ENCODE peak calls at places on chromosomes 12 and 14, in five cellular contexts. One of them, this sample, is unnamed.

GRCh38 chr14:77458249-77458950 is 507 bp downstream of the AHSA1 start:
- DNase-seq in astrocyte of the spinal cord: peak; percentile 9
- DNase-seq in keratinocyte: no peak
- DNase-seq in foreskin fibroblast: no peak
- DNase-seq in tibial nerve: peak; percentile 15
- DNase-seq in this sample: no peak

GRCh38 chr14:96279564-96279963 is 23.6 kb downstream of the BDKRB1 start:
- DNase-seq in astrocyte of the spinal cord: no peak
- DNase-seq in keratinocyte: no peak
- DNase-seq in foreskin fibroblast: no peak
- DNase-seq in tibial nerve: no peak
- DNase-seq in this sample: no peak

GRCh38 chr12:6376079-6376941 is 947 bp upstream of the SCNN1A start:
- DNase-seq in astrocyte of the spinal cord: peak; percentile 68
- DNase-seq in keratinocyte: peak; percentile 67
- DNase-seq in foreskin fibroblast: peak; percentile 76
- DNase-seq in tibial nerve: no peak
- DNase-seq in this sample: no peak

GRCh38 chr14:100776681-100777365 is 49.1 kb upstream of the MEG3 start:
- DNase-seq in astrocyte of the spinal cord: no peak
- DNase-seq in keratinocyte: no peak
- DNase-seq in foreskin fibroblast: no peak
- DNase-seq in tibial nerve: no peak
- DNase-seq in this sample: no peak

GRCh38 chr12:75951399-75952228 is 80.0 kb downstream of the PHLDA1 start:
- DNase-seq in astrocyte of the spinal cord: no peak
- DNase-seq in keratinocyte: no peak
- DNase-seq in foreskin fibroblast: no peak
- DNase-seq in tibial nerve: no peak
- DNase-seq in this sample: no peak

GRCh38 chr12:79634957-79635471 is 55.8 kb downstream of the PAWR start:
- DNase-seq in astrocyte of the spinal cord: peak; percentile 54
- DNase-seq in keratinocyte: peak; percentile 61
- DNase-seq in foreskin fibroblast: no peak
- DNase-seq in tibial nerve: no peak
- DNase-seq in this sample: no peak

GRCh38 chr12:130482448-130482847 is 144.8 kb downstream of the PIWIL1 start:
- DNase-seq in astrocyte of the spinal cord: no peak
- DNase-seq in keratinocyte: no peak
- DNase-seq in foreskin fibroblast: no peak
- DNase-seq in tibial nerve: no peak
- DNase-seq in this sample: no peak

GRCh38 chr14:20748439-20748838 is 2.8 kb downstream of the EDDM3A start:
- DNase-seq in astrocyte of the spinal cord: no peak
- DNase-seq in keratinocyte: no peak
- DNase-seq in foreskin fibroblast: no peak
- DNase-seq in tibial nerve: no peak
- DNase-seq in this sample: no peak

GRCh38 chr14:46063872-46064271 is 587.7 kb downstream of the RPL10L start:
- DNase-seq in astrocyte of the spinal cord: no peak
- DNase-seq in keratinocyte: no peak
- DNase-seq in foreskin fibroblast: no peak
- DNase-seq in tibial nerve: no peak
- DNase-seq in this sample: no peak

GRCh38 chr12:68565391-68565903 is 45.3 kb upstream of the RAP1B start:
- DNase-seq in astrocyte of the spinal cord: peak; percentile 79
- DNase-seq in keratinocyte: no peak
- DNase-seq in foreskin fibroblast: peak; percentile 86
- DNase-seq in tibial nerve: no peak
- DNase-seq in this sample: no peak

GRCh38 chr12:26711569-26711968 is 121.4 kb downstream of the ITPR2 start:
- DNase-seq in astrocyte of the spinal cord: no peak
- DNase-seq in keratinocyte: no peak
- DNase-seq in foreskin fibroblast: no peak
- DNase-seq in tibial nerve: no peak
- DNase-seq in this sample: no peak

GRCh38 chr12:27105746-27106536 is 23.6 kb upstream of the C12orf71 start:
- DNase-seq in astrocyte of the spinal cord: no peak
- DNase-seq in keratinocyte: no peak
- DNase-seq in foreskin fibroblast: no peak
- DNase-seq in tibial nerve: no peak
- DNase-seq in this sample: no peak

GRCh38 chr12:25655702-25656101 is 102.6 kb upstream of the LMNTD1 start:
- DNase-seq in astrocyte of the spinal cord: no peak
- DNase-seq in keratinocyte: no peak
- DNase-seq in foreskin fibroblast: no peak
- DNase-seq in tibial nerve: no peak
- DNase-seq in this sample: no peak

GRCh38 chr12:31362115-31362758 is 36.3 kb upstream of the SINHCAF start:
- DNase-seq in astrocyte of the spinal cord: no peak
- DNase-seq in keratinocyte: no peak
- DNase-seq in foreskin fibroblast: no peak
- DNase-seq in tibial nerve: no peak
- DNase-seq in this sample: no peak

GRCh38 chr14:37931998-37932397 is 275.7 kb upstream of the SSTR1 start:
- DNase-seq in astrocyte of the spinal cord: no peak
- DNase-seq in keratinocyte: no peak
- DNase-seq in foreskin fibroblast: peak; percentile 54
- DNase-seq in tibial nerve: no peak
- DNase-seq in this sample: no peak

GRCh38 chr12:49524660-49525324 is 14.0 kb upstream of the KCNH3 start:
- DNase-seq in astrocyte of the spinal cord: no peak
- DNase-seq in keratinocyte: no peak
- DNase-seq in foreskin fibroblast: no peak
- DNase-seq in tibial nerve: no peak
- DNase-seq in this sample: no peak

GRCh38 chr12:111268738-111269572 is 99.9 kb downstream of the PHETA1 start:
- DNase-seq in astrocyte of the spinal cord: no peak
- DNase-seq in keratinocyte: no peak
- DNase-seq in foreskin fibroblast: no peak
- DNase-seq in tibial nerve: no peak
- DNase-seq in this sample: no peak

GRCh38 chr14:85187521-85187920 is 342.4 kb upstream of the FLRT2 start:
- DNase-seq in astrocyte of the spinal cord: no peak
- DNase-seq in keratinocyte: no peak
- DNase-seq in foreskin fibroblast: no peak
- DNase-seq in tibial nerve: no peak
- DNase-seq in this sample: no peak

GRCh38 chr12:113314121-113314529 is 20.8 kb downstream of the SLC8B1 start:
- DNase-seq in astrocyte of the spinal cord: no peak
- DNase-seq in keratinocyte: no peak
- DNase-seq in foreskin fibroblast: no peak
- DNase-seq in tibial nerve: no peak
- DNase-seq in this sample: no peak

GRCh38 chr12:26090853-26091510 is 33.9 kb downstream of the BHLHE41 start:
- DNase-seq in astrocyte of the spinal cord: peak; percentile 14
- DNase-seq in keratinocyte: peak; percentile 84
- DNase-seq in foreskin fibroblast: no peak
- DNase-seq in tibial nerve: no peak
- DNase-seq in this sample: no peak

GRCh38 chr12:57909611-57910010 is 31.8 kb upstream of the ATP23 start:
- DNase-seq in astrocyte of the spinal cord: no peak
- DNase-seq in keratinocyte: no peak
- DNase-seq in foreskin fibroblast: no peak
- DNase-seq in tibial nerve: no peak
- DNase-seq in this sample: no peak

GRCh38 chr12:30594509-30594908 is 101.2 kb downstream of the IPO8 start:
- DNase-seq in astrocyte of the spinal cord: peak; percentile 25
- DNase-seq in keratinocyte: no peak
- DNase-seq in foreskin fibroblast: no peak
- DNase-seq in tibial nerve: no peak
- DNase-seq in this sample: no peak

GRCh38 chr12:754238-754816 is 1.9 kb downstream of the WNK1 start:
- DNase-seq in astrocyte of the spinal cord: peak; percentile 31
- DNase-seq in keratinocyte: no peak
- DNase-seq in foreskin fibroblast: no peak
- DNase-seq in tibial nerve: peak; percentile 7
- DNase-seq in this sample: no peak

GRCh38 chr12:55687746-55688145 is 20.0 kb downstream of the ITGA7 start:
- DNase-seq in astrocyte of the spinal cord: no peak
- DNase-seq in keratinocyte: no peak
- DNase-seq in foreskin fibroblast: no peak
- DNase-seq in tibial nerve: no peak
- DNase-seq in this sample: no peak

GRCh38 chr12:99131761-99132199 is 486.7 kb downstream of the APAF1 start:
- DNase-seq in astrocyte of the spinal cord: peak; percentile 83
- DNase-seq in keratinocyte: no peak
- DNase-seq in foreskin fibroblast: no peak
- DNase-seq in tibial nerve: no peak
- DNase-seq in this sample: no peak

GRCh38 chr12:27951898-27952297 is 20.6 kb downstream of the PTHLH start:
- DNase-seq in astrocyte of the spinal cord: no peak
- DNase-seq in keratinocyte: no peak
- DNase-seq in foreskin fibroblast: no peak
- DNase-seq in tibial nerve: no peak
- DNase-seq in this sample: no peak

GRCh38 chr12:93616584-93617101 is 44.2 kb downstream of the SOCS2 start:
- DNase-seq in astrocyte of the spinal cord: peak; percentile 74
- DNase-seq in keratinocyte: peak; percentile 9
- DNase-seq in foreskin fibroblast: no peak
- DNase-seq in tibial nerve: no peak
- DNase-seq in this sample: no peak

GRCh38 chr12:54592316-54592715 is 3.9 kb upstream of the PPP1R1A start:
- DNase-seq in astrocyte of the spinal cord: no peak
- DNase-seq in keratinocyte: no peak
- DNase-seq in foreskin fibroblast: peak; percentile 28
- DNase-seq in tibial nerve: no peak
- DNase-seq in this sample: no peak

GRCh38 chr12:63351370-63351769 is 200.4 kb upstream of the AVPR1A start:
- DNase-seq in astrocyte of the spinal cord: no peak
- DNase-seq in keratinocyte: no peak
- DNase-seq in foreskin fibroblast: no peak
- DNase-seq in tibial nerve: no peak
- DNase-seq in this sample: no peak

GRCh38 chr12:63348544-63348943 is 197.5 kb upstream of the AVPR1A start:
- DNase-seq in astrocyte of the spinal cord: no peak
- DNase-seq in keratinocyte: no peak
- DNase-seq in foreskin fibroblast: no peak
- DNase-seq in tibial nerve: no peak
- DNase-seq in this sample: no peak

GRCh38 chr12:63354919-63355318 is 203.9 kb upstream of the AVPR1A start:
- DNase-seq in astrocyte of the spinal cord: no peak
- DNase-seq in keratinocyte: no peak
- DNase-seq in foreskin fibroblast: no peak
- DNase-seq in tibial nerve: no peak
- DNase-seq in this sample: no peak

GRCh38 chr12:63353559-63353958 is 202.6 kb upstream of the AVPR1A start:
- DNase-seq in astrocyte of the spinal cord: peak; percentile 26
- DNase-seq in keratinocyte: no peak
- DNase-seq in foreskin fibroblast: peak; percentile 1
- DNase-seq in tibial nerve: no peak
- DNase-seq in this sample: no peak
- TF ChIP-seq CTCF in astrocyte of the spinal cord: peak; percentile 13
- TF ChIP-seq CTCF in keratinocyte: no peak
- TF ChIP-seq CTCF in foreskin fibroblast: no peak
- TF ChIP-seq CTCF in tibial nerve: no peak
- TF ChIP-seq CTCF in this sample: no peak

DNA sequence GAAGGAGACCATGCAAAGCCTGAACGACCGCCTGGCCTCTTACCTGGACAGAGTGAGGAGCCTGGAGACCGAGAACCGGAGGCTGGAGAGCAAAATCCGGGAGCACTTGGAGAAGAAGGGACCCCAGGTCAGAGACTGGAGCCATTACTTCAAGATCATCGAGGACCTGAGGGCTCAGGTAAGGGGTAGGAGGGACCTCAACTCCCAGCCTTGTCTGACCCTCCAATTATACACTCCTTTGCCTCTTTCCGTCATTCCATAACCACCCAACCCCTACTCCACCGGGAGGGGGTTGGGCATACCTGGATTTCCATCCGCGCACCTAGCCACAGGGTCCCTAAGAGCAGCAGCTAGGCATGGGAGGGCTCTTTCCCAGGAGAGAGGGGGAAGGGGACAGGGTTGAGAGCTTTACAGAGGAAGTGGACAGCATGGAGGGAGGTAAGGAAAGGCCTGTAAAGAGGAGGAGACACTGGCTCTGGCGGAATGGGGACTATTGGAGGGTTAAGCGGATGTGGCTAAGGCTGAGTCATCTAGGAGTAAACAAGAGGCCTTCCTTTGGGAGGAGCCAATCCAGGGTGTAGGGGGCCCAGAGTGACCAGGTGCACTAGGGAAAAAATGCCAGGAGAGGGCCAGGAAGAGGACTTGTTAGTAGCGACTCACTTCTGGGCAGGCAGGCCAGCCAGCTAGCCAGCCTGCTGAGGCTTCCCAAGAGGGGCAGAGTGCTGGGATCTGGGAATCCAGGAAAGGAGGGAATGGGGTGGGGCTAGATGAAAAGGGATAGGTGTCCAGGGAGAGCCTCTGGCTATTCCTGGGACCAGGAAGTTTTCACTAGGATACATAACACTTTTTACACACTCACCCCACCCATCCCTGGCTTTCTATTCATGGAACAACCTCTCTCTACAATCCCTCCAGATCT is 754 bp downstream of the KRT18 start:
- DNase-seq in astrocyte of the spinal cord: peak; percentile 92
- DNase-seq in keratinocyte: peak; percentile 83
- DNase-seq in foreskin fibroblast: peak; percentile 48
- DNase-seq in tibial nerve: no peak
- DNase-seq in this sample: no peak
- TF ChIP-seq CTCF in astrocyte of the spinal cord: no peak
- TF ChIP-seq CTCF in keratinocyte: no peak
- TF ChIP-seq CTCF in foreskin fibroblast: no peak
- TF ChIP-seq CTCF in tibial nerve: no peak
- TF ChIP-seq CTCF in this sample: no peak

GRCh38 chr12:72560370-72560769 is 288.2 kb downstream of the TRHDE start:
- DNase-seq in astrocyte of the spinal cord: no peak
- DNase-seq in keratinocyte: no peak
- DNase-seq in foreskin fibroblast: no peak
- DNase-seq in tibial nerve: no peak
- DNase-seq in this sample: no peak
- TF ChIP-seq CTCF in astrocyte of the spinal cord: no peak
- TF ChIP-seq CTCF in keratinocyte: no peak
- TF ChIP-seq CTCF in foreskin fibroblast: no peak
- TF ChIP-seq CTCF in tibial nerve: no peak
- TF ChIP-seq CTCF in this sample: no peak

GRCh38 chr14:80324649-80325048 is 113.3 kb upstream of the DIO2 start:
- DNase-seq in astrocyte of the spinal cord: no peak
- DNase-seq in keratinocyte: no peak
- DNase-seq in foreskin fibroblast: no peak
- DNase-seq in tibial nerve: no peak
- DNase-seq in this sample: no peak

GRCh38 chr14:80323266-80323665 is 112.0 kb upstream of the DIO2 start:
- DNase-seq in astrocyte of the spinal cord: no peak
- DNase-seq in keratinocyte: no peak
- DNase-seq in foreskin fibroblast: no peak
- DNase-seq in tibial nerve: no peak
- DNase-seq in this sample: no peak

GRCh38 chr14:80325688-80326087 is 114.4 kb upstream of the DIO2 start:
- DNase-seq in astrocyte of the spinal cord: no peak
- DNase-seq in keratinocyte: no peak
- DNase-seq in foreskin fibroblast: no peak
- DNase-seq in tibial nerve: no peak
- DNase-seq in this sample: no peak

DNA sequence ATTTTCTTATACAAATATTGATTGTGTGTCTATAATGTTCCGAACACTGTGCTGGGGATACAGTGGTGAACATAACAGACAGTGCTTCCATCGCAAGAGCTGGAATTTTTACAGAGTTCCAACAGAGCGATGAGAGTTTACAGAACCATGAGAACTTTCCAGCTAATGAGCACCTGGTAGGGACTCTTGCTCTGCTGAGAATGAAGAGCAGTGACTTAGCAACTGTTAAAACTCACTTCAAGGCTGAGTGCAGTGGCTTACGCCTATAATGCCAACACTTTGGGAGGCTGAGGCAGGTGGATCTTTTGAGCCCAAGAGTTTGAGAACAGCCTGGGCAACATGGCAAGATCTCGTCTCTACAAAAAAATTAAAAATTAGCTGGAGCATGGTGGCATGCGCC is 113.8 kb upstream of the DIO2 start:
- DNase-seq in astrocyte of the spinal cord: no peak
- DNase-seq in keratinocyte: no peak
- DNase-seq in foreskin fibroblast: no peak
- DNase-seq in tibial nerve: no peak
- DNase-seq in this sample: no peak
- TF ChIP-seq CTCF in astrocyte of the spinal cord: no peak
- TF ChIP-seq CTCF in keratinocyte: no peak
- TF ChIP-seq CTCF in foreskin fibroblast: no peak
- TF ChIP-seq CTCF in tibial nerve: no peak
- TF ChIP-seq CTCF in this sample: no peak

This sample was measured in D721Med.